ENCODE peak calls at places on chromosomes 5 and 9, in ten cellular contexts. One of them, this sample, is unnamed.

GRCh38 chr9:86633904-86634303 is 279.7 kb upstream of the TUT7 start:
- DNase-seq in NCI-H2029 treated with DMSO at 0.1 percent for 48 hours: no peak
- DNase-seq in substantia nigra: no peak
- DNase-seq in stimulated activated CD4-positive, alpha-beta T cell treated with anti-CD3 and anti-CD28 coated beads, Interleukin-12 subunit alpha, Interleukin-12 subunit beta, amount 100 ng/mL, for 48 hours: no peak
- DNase-seq in hypothalamus: no peak
- DNase-seq in activated T-helper 9 cell treated with anti-CD3 and anti-CD28 coated beads, Interleukin-2, amount 50 U/mL, for 16 hours: no peak
- DNase-seq in HT-29: no peak
- DNase-seq in RCC 7860: no peak
- DNase-seq in heart left ventricle: no peak
- DNase-seq in activated CD8-positive, alpha-beta memory T cell treated with anti-CD3 and anti-CD28 coated beads, Interleukin-2, amount 50 U/mL, for 48 hours: no peak
- DNase-seq in this sample: no peak

GRCh38 chr5:89816038-89816437 is 593.5 kb downstream of the CETN3 start:
- DNase-seq in activated CD8-positive, alpha-beta memory T cell treated with anti-CD3 and anti-CD28 coated beads, Interleukin-2, amount 50 U/mL, for 48 hours: no peak
- DNase-seq in heart left ventricle: no peak
- DNase-seq in NCI-H2029 treated with DMSO at 0.1 percent for 48 hours: no peak
- DNase-seq in HT-29: no peak
- DNase-seq in activated T-helper 9 cell treated with anti-CD3 and anti-CD28 coated beads, Interleukin-2, amount 50 U/mL, for 16 hours: no peak
- DNase-seq in RCC 7860: no peak
- DNase-seq in substantia nigra: no peak
- DNase-seq in hypothalamus: no peak
- DNase-seq in stimulated activated CD4-positive, alpha-beta T cell treated with anti-CD3 and anti-CD28 coated beads, Interleukin-12 subunit alpha, Interleukin-12 subunit beta, amount 100 ng/mL, for 48 hours: no peak
- DNase-seq in this sample: no peak

GRCh38 chr9:70044450-70045307 is 1.0 kb downstream of the MAMDC2 start:
- DNase-seq in stimulated activated CD4-positive, alpha-beta T cell treated with anti-CD3 and anti-CD28 coated beads, Interleukin-12 subunit alpha, Interleukin-12 subunit beta, amount 100 ng/mL, for 48 hours: no peak
- DNase-seq in activated T-helper 9 cell treated with anti-CD3 and anti-CD28 coated beads, Interleukin-2, amount 50 U/mL, for 16 hours: no peak
- DNase-seq in HT-29: peak; percentile 48
- DNase-seq in heart left ventricle: no peak
- DNase-seq in hypothalamus: no peak
- DNase-seq in substantia nigra: no peak
- DNase-seq in RCC 7860: peak; percentile 62
- DNase-seq in activated CD8-positive, alpha-beta memory T cell treated with anti-CD3 and anti-CD28 coated beads, Interleukin-2, amount 50 U/mL, for 48 hours: no peak
- DNase-seq in NCI-H2029 treated with DMSO at 0.1 percent for 48 hours: no peak
- DNase-seq in this sample: no peak

GRCh38 chr9:98611319-98611718 is 97.4 kb downstream of the GABBR2 start:
- DNase-seq in HT-29: no peak
- DNase-seq in activated CD8-positive, alpha-beta memory T cell treated with anti-CD3 and anti-CD28 coated beads, Interleukin-2, amount 50 U/mL, for 48 hours: no peak
- DNase-seq in RCC 7860: no peak
- DNase-seq in stimulated activated CD4-positive, alpha-beta T cell treated with anti-CD3 and anti-CD28 coated beads, Interleukin-12 subunit alpha, Interleukin-12 subunit beta, amount 100 ng/mL, for 48 hours: no peak
- DNase-seq in hypothalamus: no peak
- DNase-seq in substantia nigra: no peak
- DNase-seq in activated T-helper 9 cell treated with anti-CD3 and anti-CD28 coated beads, Interleukin-2, amount 50 U/mL, for 16 hours: no peak
- DNase-seq in heart left ventricle: no peak
- DNase-seq in NCI-H2029 treated with DMSO at 0.1 percent for 48 hours: no peak
- DNase-seq in this sample: no peak

GRCh38 chr5:108461628-108462367 is 79.9 kb upstream of the FBXL17 start:
- DNase-seq in substantia nigra: no peak
- DNase-seq in stimulated activated CD4-positive, alpha-beta T cell treated with anti-CD3 and anti-CD28 coated beads, Interleukin-12 subunit alpha, Interleukin-12 subunit beta, amount 100 ng/mL, for 48 hours: no peak
- DNase-seq in HT-29: no peak
- DNase-seq in NCI-H2029 treated with DMSO at 0.1 percent for 48 hours: no peak
- DNase-seq in heart left ventricle: no peak
- DNase-seq in RCC 7860: peak; percentile 14
- DNase-seq in hypothalamus: no peak
- DNase-seq in activated CD8-positive, alpha-beta memory T cell treated with anti-CD3 and anti-CD28 coated beads, Interleukin-2, amount 50 U/mL, for 48 hours: no peak
- DNase-seq in activated T-helper 9 cell treated with anti-CD3 and anti-CD28 coated beads, Interleukin-2, amount 50 U/mL, for 16 hours: no peak
- DNase-seq in this sample: no peak

GRCh38 chr9:105842023-105842644 is 147.8 kb downstream of the TMEM38B start:
- DNase-seq in activated T-helper 9 cell treated with anti-CD3 and anti-CD28 coated beads, Interleukin-2, amount 50 U/mL, for 16 hours: no peak
- DNase-seq in stimulated activated CD4-positive, alpha-beta T cell treated with anti-CD3 and anti-CD28 coated beads, Interleukin-12 subunit alpha, Interleukin-12 subunit beta, amount 100 ng/mL, for 48 hours: no peak
- DNase-seq in RCC 7860: no peak
- DNase-seq in activated CD8-positive, alpha-beta memory T cell treated with anti-CD3 and anti-CD28 coated beads, Interleukin-2, amount 50 U/mL, for 48 hours: no peak
- DNase-seq in heart left ventricle: no peak
- DNase-seq in hypothalamus: no peak
- DNase-seq in substantia nigra: peak; percentile 4
- DNase-seq in HT-29: peak; percentile 50
- DNase-seq in NCI-H2029 treated with DMSO at 0.1 percent for 48 hours: peak; percentile 10
- DNase-seq in this sample: no peak

GRCh38 chr5:68248896-68249295 is 33.3 kb downstream of the PIK3R1 start:
- DNase-seq in NCI-H2029 treated with DMSO at 0.1 percent for 48 hours: no peak
- DNase-seq in HT-29: no peak
- DNase-seq in activated CD8-positive, alpha-beta memory T cell treated with anti-CD3 and anti-CD28 coated beads, Interleukin-2, amount 50 U/mL, for 48 hours: no peak
- DNase-seq in heart left ventricle: no peak
- DNase-seq in stimulated activated CD4-positive, alpha-beta T cell treated with anti-CD3 and anti-CD28 coated beads, Interleukin-12 subunit alpha, Interleukin-12 subunit beta, amount 100 ng/mL, for 48 hours: no peak
- DNase-seq in substantia nigra: no peak
- DNase-seq in RCC 7860: no peak
- DNase-seq in hypothalamus: no peak
- DNase-seq in activated T-helper 9 cell treated with anti-CD3 and anti-CD28 coated beads, Interleukin-2, amount 50 U/mL, for 16 hours: no peak
- DNase-seq in this sample: no peak

GRCh38 chr9:114616684-114617520 is 5.8 kb downstream of the TMEM268 start:
- DNase-seq in NCI-H2029 treated with DMSO at 0.1 percent for 48 hours: peak; percentile 56
- DNase-seq in hypothalamus: no peak
- DNase-seq in HT-29: no peak
- DNase-seq in activated T-helper 9 cell treated with anti-CD3 and anti-CD28 coated beads, Interleukin-2, amount 50 U/mL, for 16 hours: no peak
- DNase-seq in substantia nigra: no peak
- DNase-seq in activated CD8-positive, alpha-beta memory T cell treated with anti-CD3 and anti-CD28 coated beads, Interleukin-2, amount 50 U/mL, for 48 hours: no peak
- DNase-seq in stimulated activated CD4-positive, alpha-beta T cell treated with anti-CD3 and anti-CD28 coated beads, Interleukin-12 subunit alpha, Interleukin-12 subunit beta, amount 100 ng/mL, for 48 hours: no peak
- DNase-seq in heart left ventricle: peak; percentile 80
- DNase-seq in RCC 7860: no peak
- DNase-seq in this sample: peak; percentile 80

GRCh38 chr5:88675758-88676636 is 207.0 kb downstream of the MEF2C start:
- DNase-seq in RCC 7860: peak; percentile 47
- DNase-seq in hypothalamus: no peak
- DNase-seq in activated CD8-positive, alpha-beta memory T cell treated with anti-CD3 and anti-CD28 coated beads, Interleukin-2, amount 50 U/mL, for 48 hours: peak; percentile 56
- DNase-seq in HT-29: peak; percentile 51
- DNase-seq in heart left ventricle: no peak
- DNase-seq in stimulated activated CD4-positive, alpha-beta T cell treated with anti-CD3 and anti-CD28 coated beads, Interleukin-12 subunit alpha, Interleukin-12 subunit beta, amount 100 ng/mL, for 48 hours: no peak
- DNase-seq in substantia nigra: peak; percentile 66
- DNase-seq in NCI-H2029 treated with DMSO at 0.1 percent for 48 hours: peak; percentile 86
- DNase-seq in activated T-helper 9 cell treated with anti-CD3 and anti-CD28 coated beads, Interleukin-2, amount 50 U/mL, for 16 hours: no peak
- DNase-seq in this sample: no peak

GRCh38 chr5:131825404-131826013 is 28.7 kb upstream of the FNIP1 start:
- DNase-seq in hypothalamus: no peak
- DNase-seq in NCI-H2029 treated with DMSO at 0.1 percent for 48 hours: no peak
- DNase-seq in substantia nigra: no peak
- DNase-seq in activated CD8-positive, alpha-beta memory T cell treated with anti-CD3 and anti-CD28 coated beads, Interleukin-2, amount 50 U/mL, for 48 hours: no peak
- DNase-seq in activated T-helper 9 cell treated with anti-CD3 and anti-CD28 coated beads, Interleukin-2, amount 50 U/mL, for 16 hours: no peak
- DNase-seq in HT-29: no peak
- DNase-seq in heart left ventricle: no peak
- DNase-seq in stimulated activated CD4-positive, alpha-beta T cell treated with anti-CD3 and anti-CD28 coated beads, Interleukin-12 subunit alpha, Interleukin-12 subunit beta, amount 100 ng/mL, for 48 hours: no peak
- DNase-seq in RCC 7860: no peak
- DNase-seq in this sample: no peak

GRCh38 chr5:11046160-11046559 is 285.1 kb upstream of the DAP start:
- DNase-seq in RCC 7860: no peak
- DNase-seq in HT-29: peak; percentile 19
- DNase-seq in stimulated activated CD4-positive, alpha-beta T cell treated with anti-CD3 and anti-CD28 coated beads, Interleukin-12 subunit alpha, Interleukin-12 subunit beta, amount 100 ng/mL, for 48 hours: no peak
- DNase-seq in activated T-helper 9 cell treated with anti-CD3 and anti-CD28 coated beads, Interleukin-2, amount 50 U/mL, for 16 hours: no peak
- DNase-seq in activated CD8-positive, alpha-beta memory T cell treated with anti-CD3 and anti-CD28 coated beads, Interleukin-2, amount 50 U/mL, for 48 hours: no peak
- DNase-seq in NCI-H2029 treated with DMSO at 0.1 percent for 48 hours: no peak
- DNase-seq in hypothalamus: no peak
- DNase-seq in heart left ventricle: no peak
- DNase-seq in substantia nigra: no peak
- DNase-seq in this sample: no peak

GRCh38 chr5:69305512-69305911 is 27.1 kb downstream of the CCDC125 start:
- DNase-seq in activated CD8-positive, alpha-beta memory T cell treated with anti-CD3 and anti-CD28 coated beads, Interleukin-2, amount 50 U/mL, for 48 hours: no peak
- DNase-seq in stimulated activated CD4-positive, alpha-beta T cell treated with anti-CD3 and anti-CD28 coated beads, Interleukin-12 subunit alpha, Interleukin-12 subunit beta, amount 100 ng/mL, for 48 hours: no peak
- DNase-seq in hypothalamus: no peak
- DNase-seq in HT-29: no peak
- DNase-seq in activated T-helper 9 cell treated with anti-CD3 and anti-CD28 coated beads, Interleukin-2, amount 50 U/mL, for 16 hours: no peak
- DNase-seq in substantia nigra: no peak
- DNase-seq in heart left ventricle: no peak
- DNase-seq in RCC 7860: no peak
- DNase-seq in NCI-H2029 treated with DMSO at 0.1 percent for 48 hours: no peak
- DNase-seq in this sample: no peak

GRCh38 chr9:110192531-110193326 is 15.2 kb downstream of the C9orf152 start:
- DNase-seq in activated T-helper 9 cell treated with anti-CD3 and anti-CD28 coated beads, Interleukin-2, amount 50 U/mL, for 16 hours: no peak
- DNase-seq in hypothalamus: no peak
- DNase-seq in NCI-H2029 treated with DMSO at 0.1 percent for 48 hours: no peak
- DNase-seq in substantia nigra: no peak
- DNase-seq in stimulated activated CD4-positive, alpha-beta T cell treated with anti-CD3 and anti-CD28 coated beads, Interleukin-12 subunit alpha, Interleukin-12 subunit beta, amount 100 ng/mL, for 48 hours: no peak
- DNase-seq in heart left ventricle: no peak
- DNase-seq in RCC 7860: no peak
- DNase-seq in HT-29: peak; percentile 39
- DNase-seq in activated CD8-positive, alpha-beta memory T cell treated with anti-CD3 and anti-CD28 coated beads, Interleukin-2, amount 50 U/mL, for 48 hours: no peak
- DNase-seq in this sample: no peak

GRCh38 chr5:145739824-145740223 is 95.3 kb downstream of the PRELID2 start:
- DNase-seq in activated T-helper 9 cell treated with anti-CD3 and anti-CD28 coated beads, Interleukin-2, amount 50 U/mL, for 16 hours: no peak
- DNase-seq in activated CD8-positive, alpha-beta memory T cell treated with anti-CD3 and anti-CD28 coated beads, Interleukin-2, amount 50 U/mL, for 48 hours: no peak
- DNase-seq in hypothalamus: no peak
- DNase-seq in heart left ventricle: no peak
- DNase-seq in NCI-H2029 treated with DMSO at 0.1 percent for 48 hours: no peak
- DNase-seq in substantia nigra: no peak
- DNase-seq in stimulated activated CD4-positive, alpha-beta T cell treated with anti-CD3 and anti-CD28 coated beads, Interleukin-12 subunit alpha, Interleukin-12 subunit beta, amount 100 ng/mL, for 48 hours: no peak
- DNase-seq in RCC 7860: no peak
- DNase-seq in HT-29: no peak
- DNase-seq in this sample: no peak

GRCh38 chr9:27654629-27655285 is 81.5 kb upstream of the C9orf72 start:
- DNase-seq in heart left ventricle: no peak
- DNase-seq in hypothalamus: no peak
- DNase-seq in stimulated activated CD4-positive, alpha-beta T cell treated with anti-CD3 and anti-CD28 coated beads, Interleukin-12 subunit alpha, Interleukin-12 subunit beta, amount 100 ng/mL, for 48 hours: no peak
- DNase-seq in HT-29: no peak
- DNase-seq in activated CD8-positive, alpha-beta memory T cell treated with anti-CD3 and anti-CD28 coated beads, Interleukin-2, amount 50 U/mL, for 48 hours: no peak
- DNase-seq in substantia nigra: no peak
- DNase-seq in NCI-H2029 treated with DMSO at 0.1 percent for 48 hours: no peak
- DNase-seq in activated T-helper 9 cell treated with anti-CD3 and anti-CD28 coated beads, Interleukin-2, amount 50 U/mL, for 16 hours: no peak
- DNase-seq in RCC 7860: no peak
- DNase-seq in this sample: no peak

GRCh38 chr5:33408816-33409215 is 31.9 kb upstream of the TARS1 start:
- DNase-seq in NCI-H2029 treated with DMSO at 0.1 percent for 48 hours: no peak
- DNase-seq in RCC 7860: no peak
- DNase-seq in HT-29: no peak
- DNase-seq in substantia nigra: no peak
- DNase-seq in activated CD8-positive, alpha-beta memory T cell treated with anti-CD3 and anti-CD28 coated beads, Interleukin-2, amount 50 U/mL, for 48 hours: no peak
- DNase-seq in activated T-helper 9 cell treated with anti-CD3 and anti-CD28 coated beads, Interleukin-2, amount 50 U/mL, for 16 hours: no peak
- DNase-seq in stimulated activated CD4-positive, alpha-beta T cell treated with anti-CD3 and anti-CD28 coated beads, Interleukin-12 subunit alpha, Interleukin-12 subunit beta, amount 100 ng/mL, for 48 hours: no peak
- DNase-seq in hypothalamus: no peak
- DNase-seq in heart left ventricle: no peak
- DNase-seq in this sample: no peak

GRCh38 chr5:69006030-69006429 is 87.8 kb upstream of the SLC30A5 start:
- DNase-seq in activated CD8-positive, alpha-beta memory T cell treated with anti-CD3 and anti-CD28 coated beads, Interleukin-2, amount 50 U/mL, for 48 hours: no peak
- DNase-seq in RCC 7860: no peak
- DNase-seq in NCI-H2029 treated with DMSO at 0.1 percent for 48 hours: no peak
- DNase-seq in heart left ventricle: no peak
- DNase-seq in stimulated activated CD4-positive, alpha-beta T cell treated with anti-CD3 and anti-CD28 coated beads, Interleukin-12 subunit alpha, Interleukin-12 subunit beta, amount 100 ng/mL, for 48 hours: no peak
- DNase-seq in hypothalamus: peak; percentile 4
- DNase-seq in HT-29: no peak
- DNase-seq in activated T-helper 9 cell treated with anti-CD3 and anti-CD28 coated beads, Interleukin-2, amount 50 U/mL, for 16 hours: no peak
- DNase-seq in substantia nigra: no peak
- DNase-seq in this sample: peak; percentile 33

This sample was measured in breast epithelium.